ENCODE peak calls at places on chromosomes 4 and X, in six cellular contexts. K is Panc1; L is stimulated activated CD4-positive, alpha-beta T cell treated with anti-CD3 and anti-CD28 coated beads, Interleukin-4, amount 100 ng/mL, for 1 hour; R is lung; I is HT1080; S is activated CD4-positive, alpha-beta T cell treated with anti-CD3 and anti-CD28 coated beads, Interleukin-2, amount 10 ng/mL, durations not matched to agents 7 days and 5 days. X is an unnamed sample.

GRCh38 chr4:82561745-82562552 is at the start of gene TMEM150C:
- DNase-seq in L (peak), I (peak), R (no peak), K (no peak), S (no peak), X (no peak)

GRCh38 chr4:176824645-176825366 is 32.1 kb upstream of the VEGFC start:
- DNase-seq in I (no peak), K (no peak), R (peak), S (no peak), L (no peak), X (no peak)

GRCh38 chrX:110346681-110347080 is 12.0 kb upstream of the RTL9 start:
- DNase-seq in R (no peak), K (no peak), S (no peak), I (no peak), L (no peak), X (no peak)

GRCh38 chr4:160981083-160981482 is 1182.7 kb downstream of the FSTL5 start:
- DNase-seq in S (no peak), L (no peak), R (no peak), I (no peak), K (no peak), X (no peak)

GRCh38 chrX:47272013-47272408 is 39.2 kb downstream of the USP11 start:
- DNase-seq in K (no peak), L (no peak), R (no peak), I (no peak), S (no peak), X (no peak)

GRCh38 chr4:6408263-6408662 is 64.2 kb downstream of the PPP2R2C start:
- DNase-seq in I (no peak), S (no peak), K (no peak), L (no peak), R (no peak), X (no peak)

GRCh38 chr4:38174811-38175210 is 214.6 kb downstream of the PTTG2 start:
- DNase-seq in S (no peak), K (no peak), L (no peak), R (no peak), I (no peak), X (no peak)

GRCh38 chrX:11465648-11466411 is 172.6 kb downstream of the AMELX start:
- DNase-seq in I (peak), S (no peak), L (no peak), K (no peak), R (no peak), X (no peak)

GRCh38 chr4:81130569-81130968 is 84.5 kb downstream of the PRKG2 start:
- DNase-seq in K (no peak), S (no peak), I (no peak), L (no peak), R (no peak), X (no peak)

GRCh38 chr4:174764105-174764729 is 64.8 kb downstream of the GLRA3 start:
- DNase-seq in I (peak), R (no peak), L (no peak), S (no peak), K (peak), X (peak)

X was measured in GM12865.